ENCODE peak calls at places on chromosomes 16 and 17, in five cellular contexts. W is A549, V is tibial artery, L is PC-9, S is left ventricle myocardium inferior. M is an unnamed sample.

GRCh38 chr17:76934561-76935320 is 66.5 kb downstream of the MGAT5B start:
- DNase-seq in W (no peak), V (no peak), L (no peak), S (no peak), M (no peak)

GRCh38 chr16:70646260-70647241 is at the start of gene IL34:
- DNase-seq in W (no peak), V (peak), L (no peak), S (no peak), M (no peak)

GRCh38 chr17:50689251-50689650 is 18.5 kb downstream of the ANKRD40 start:
- DNase-seq in W (peak), V (no peak), L (peak), S (no peak), M (no peak)

GRCh38 chr17:51372345-51373004 is 112.1 kb downstream of the UTP18 start:
- DNase-seq in W (peak), V (peak), L (peak), S (no peak), M (peak)

GRCh38 chr16:20280259-20280658 is 47.1 kb downstream of the GP2 start:
- DNase-seq in W (no peak), V (no peak), L (no peak), S (no peak), M (no peak)

GRCh38 chr16:29815032-29815721 is 775 bp upstream of the PAGR1 start:
- DNase-seq in W (no peak), V (no peak), L (no peak), S (peak), M (no peak)

GRCh38 chr17:42608692-42609181 is 437 bp downstream of the RETREG3 start:
- DNase-seq in W (no peak), V (peak), L (no peak), S (peak), M (no peak)

GRCh38 chr16:4323845-4324478 is 8.1 kb downstream of the GLIS2 start:
- DNase-seq in W (peak), V (peak), L (no peak), S (peak), M (no peak)

GRCh38 chr17:16068323-16068722 is 68.7 kb downstream of the TTC19 start:
- DNase-seq in W (no peak), V (no peak), L (no peak), S (no peak), M (no peak)

GRCh38 chr17:50932584-50932901 is 66.4 kb upstream of the TOB1 start:
- DNase-seq in W (no peak), V (no peak), L (peak), S (no peak), M (no peak)

GRCh38 chr17:21242780-21243515 is 10.3 kb downstream of the NATD1 start:
- DNase-seq in W (no peak), V (no peak), L (no peak), S (peak), M (no peak)

GRCh38 chr17:37047631-37048104 is 98.9 kb downstream of the AATF start:
- DNase-seq in W (peak), V (peak), L (peak), S (peak), M (peak)

GRCh38 chr16:23410176-23410575 is 42.8 kb downstream of the COG7 start:
- DNase-seq in W (no peak), V (no peak), L (no peak), S (no peak), M (no peak)

GRCh38 chr16:51031598-51031997 is 119.5 kb downstream of the SALL1 start:
- DNase-seq in W (no peak), V (no peak), L (no peak), S (no peak), M (peak)

GRCh38 chr17:80860101-80860671 is 131.5 kb upstream of the CHMP6 start:
- DNase-seq in W (no peak), V (no peak), L (no peak), S (no peak), M (no peak)

GRCh38 chr17:30091166-30091670 is 25.4 kb upstream of the NSRP1 start:
- DNase-seq in W (no peak), V (no peak), L (no peak), S (no peak), M (no peak)

GRCh38 chr17:30093463-30094147 is 23.0 kb upstream of the NSRP1 start:
- DNase-seq in W (peak), V (no peak), L (peak), S (no peak), M (no peak)

GRCh38 chr17:30091771-30092170 is 24.8 kb upstream of the NSRP1 start:
- DNase-seq in W (peak), V (no peak), L (no peak), S (no peak), M (no peak)

GRCh38 chr17:30092886-30093285 is 23.7 kb upstream of the NSRP1 start:
- DNase-seq in W (no peak), V (no peak), L (no peak), S (no peak), M (no peak)

DNA sequence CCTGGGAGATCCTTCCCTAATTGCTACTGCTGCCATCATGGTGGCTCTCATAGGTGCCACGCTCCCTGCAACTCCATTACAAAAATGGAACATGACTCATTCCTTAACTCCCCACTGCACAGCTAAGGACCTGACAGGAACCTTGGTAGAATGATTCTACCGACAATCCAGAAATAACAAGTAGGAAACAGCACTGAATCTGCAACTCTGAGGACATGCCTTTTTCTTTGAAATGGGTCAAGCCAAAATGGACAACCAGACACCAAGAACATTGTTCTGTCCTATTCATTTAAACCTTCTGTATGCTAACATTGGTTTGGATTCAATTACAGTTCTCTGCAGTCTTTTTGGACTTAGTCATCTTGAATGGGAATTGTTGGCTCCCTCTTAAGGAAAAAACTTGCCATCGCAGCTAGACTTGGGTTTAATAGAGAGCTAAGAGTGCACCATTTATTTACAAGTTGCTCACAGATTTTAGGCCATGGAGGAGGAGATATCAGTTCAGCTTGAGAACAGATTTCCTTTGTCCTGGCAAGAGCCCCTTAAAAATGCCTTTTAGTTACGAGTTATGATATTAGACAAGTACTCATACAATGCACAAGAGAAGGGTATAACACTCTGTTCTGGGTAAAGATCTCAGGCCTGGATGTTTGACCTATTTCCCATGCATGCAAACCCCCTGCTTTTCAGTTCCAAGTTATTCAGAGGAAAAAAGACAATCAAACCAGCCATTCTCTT is 20.9 kb upstream of the NSRP1 start:
- DNase-seq in W (peak), V (no peak), L (peak), S (no peak), M (peak)
- TF ChIP-seq CTCF in W (peak), V (peak), L (peak), S (peak), M (peak)

GRCh38 chr16:716768-717325 is 1.9 kb downstream of the METRN start:
- DNase-seq in W (no peak), V (no peak), L (no peak), S (no peak), M (no peak)
- H3K4me3 ChIP-seq in W (peak), V (no peak), L (peak), S (peak), M (peak)

GRCh38 chr17:18990331-18990730 is 14.2 kb downstream of the FAM83G start:
- DNase-seq in W (no peak), V (no peak), L (no peak), S (no peak), M (no peak)

GRCh38 chr17:18986541-18987229 is 17.9 kb downstream of the FAM83G start:
- DNase-seq in W (no peak), V (no peak), L (no peak), S (no peak), M (no peak)

GRCh38 chr17:18987230-18987610 is 17.3 kb downstream of the FAM83G start:
- DNase-seq in W (no peak), V (no peak), L (no peak), S (no peak), M (no peak)

GRCh38 chr17:18987862-18988545 is 16.6 kb downstream of the FAM83G start:
- DNase-seq in W (no peak), V (no peak), L (no peak), S (no peak), M (peak)

GRCh38 chr17:18988546-18989173 is 15.9 kb downstream of the FAM83G start:
- DNase-seq in W (peak), V (no peak), L (no peak), S (no peak), M (no peak)
- TF ChIP-seq CTCF in W (no peak), V (no peak), L (no peak), S (no peak), M (no peak)

GRCh38 chr16:31199430-31200041 is 3.0 kb downstream of the PYCARD start:
- DNase-seq in W (no peak), V (no peak), L (no peak), S (no peak), M (no peak)

GRCh38 chr16:31198207-31198882 is 4.2 kb downstream of the PYCARD start:
- DNase-seq in W (no peak), V (no peak), L (no peak), S (no peak), M (no peak)

GRCh38 chr16:31202402-31203385 is at the start of gene PYCARD:
- DNase-seq in W (peak), V (peak), L (no peak), S (peak), M (no peak)

GRCh38 chr16:31201511-31202401 is 804 bp downstream of the PYCARD start:
- DNase-seq in W (no peak), V (no peak), L (no peak), S (peak), M (no peak)

DNA sequence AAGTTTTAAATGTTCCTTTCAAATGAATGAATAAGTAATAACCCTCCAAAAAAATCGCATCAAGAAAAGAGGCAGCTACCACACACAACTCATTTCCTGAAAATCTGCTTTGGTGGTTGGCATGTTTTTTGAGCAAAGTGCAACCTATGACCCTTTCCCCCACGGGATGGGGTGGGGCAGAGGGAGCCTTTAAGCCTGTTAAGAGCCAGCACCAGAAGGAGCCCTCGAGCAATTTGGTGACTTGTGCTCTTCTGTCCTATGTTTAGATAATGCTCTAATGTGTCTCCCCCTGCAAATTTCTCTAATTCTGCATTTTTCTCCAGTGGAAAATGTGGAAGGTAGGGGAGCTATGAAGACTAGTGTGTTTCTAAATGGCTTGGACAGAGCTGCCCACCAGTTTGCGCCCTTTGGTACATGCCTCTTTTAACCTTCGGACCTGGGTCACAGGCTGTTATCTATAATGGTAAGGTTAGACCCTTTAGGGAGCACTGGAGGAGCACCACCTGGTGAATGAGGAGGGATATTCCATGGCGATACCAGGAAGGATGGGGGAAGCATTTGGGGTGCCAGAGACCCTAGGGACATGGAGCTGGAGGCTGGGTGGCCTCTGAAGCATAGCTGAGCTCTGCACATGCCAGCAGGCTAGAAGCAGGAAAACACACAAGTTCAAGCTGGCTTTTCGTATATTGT is 1.6 kb downstream of the PYCARD start:
- DNase-seq in W (peak), V (no peak), L (peak), S (no peak), M (no peak)
- H3K4me3 ChIP-seq in W (no peak), V (no peak), L (no peak), S (peak), M (no peak)

GRCh38 chr17:64054304-64054703 is 33.9 kb upstream of the ICAM2 start:
- DNase-seq in W (no peak), V (no peak), L (no peak), S (no peak), M (no peak)
- TF ChIP-seq CTCF in W (no peak), V (no peak), L (no peak), S (no peak), M (no peak)

GRCh38 chr16:85612191-85612800 is 826 bp upstream of the GSE1 start:
- DNase-seq in W (peak), V (peak), L (peak), S (peak), M (no peak)
- H3K4me3 ChIP-seq in W (peak), V (peak), L (peak), S (peak), M (peak)

GRCh38 chr17:17446666-17447155 is 30.1 kb upstream of the MED9 start:
- DNase-seq in W (no peak), V (no peak), L (no peak), S (no peak), M (no peak)

GRCh38 chr17:17448076-17448475 is 28.7 kb upstream of the MED9 start:
- DNase-seq in W (no peak), V (no peak), L (no peak), S (no peak), M (no peak)

GRCh38 chr17:17447264-17447663 is 29.5 kb upstream of the MED9 start:
- DNase-seq in W (peak), V (no peak), L (no peak), S (no peak), M (no peak)

GRCh38 chr17:17445296-17445924 is 31.4 kb upstream of the MED9 start:
- DNase-seq in W (peak), V (no peak), L (no peak), S (no peak), M (no peak)

GRCh38 chr17:17445925-17446665 is 30.7 kb upstream of the MED9 start:
- DNase-seq in W (peak), V (no peak), L (peak), S (no peak), M (peak)
- TF ChIP-seq CTCF in W (no peak), V (no peak), L (no peak), S (no peak), M (no peak)